ENCODE peak calls at places on chromosomes 1 and 21, in six cellular contexts. W is CD8-positive, alpha-beta memory T cell; C is mesenchymal stem cell; I is psoas muscle; B is CD8-positive, alpha-beta T cell; G is thyroid gland. L is an unnamed sample.

GRCh38 chr1:44973645-44974044 is 12.8 kb downstream of the EIF2B3 start:
- DNase-seq in W (no peak), C (no peak), I (no peak), B (no peak), G (no peak), L (no peak)

GRCh38 chr1:154752273-154753030 is 117.6 kb downstream of the KCNN3 start:
- DNase-seq in W (no peak), C (no peak), I (no peak), B (no peak), G (no peak), L (no peak)

GRCh38 chr21:14737922-14738321 is 191.8 kb upstream of the SAMSN1 start:
- DNase-seq in W (peak), C (peak), I (no peak), B (peak), G (peak), L (peak)

GRCh38 chr1:109493805-109494539 is at the start of gene CYB561D1:
- DNase-seq in W (peak), C (peak), I (peak), B (peak), G (peak), L (peak)

GRCh38 chr1:53584446-53585102 is 125.4 kb downstream of the DMRTB1 start:
- DNase-seq in W (no peak), C (no peak), I (no peak), B (no peak), G (no peak), L (no peak)

GRCh38 chr1:166089804-166090203 is 77.0 kb downstream of the FAM78B start:
- DNase-seq in W (no peak), C (no peak), I (no peak), B (no peak), G (no peak), L (no peak)

GRCh38 chr21:31108969-31109368 is 70.7 kb upstream of the KRTAP19-8 start:
- DNase-seq in W (no peak), C (peak), I (no peak), B (no peak), G (no peak), L (no peak)

GRCh38 chr1:98870959-98871903 is 133.4 kb downstream of the PLPPR5 start:
- DNase-seq in W (peak), C (no peak), I (no peak), B (peak), G (no peak), L (no peak)

GRCh38 chr1:147225193-147225730 is at the start of gene FMO5:
- DNase-seq in W (peak), C (peak), I (peak), B (peak), G (peak), L (peak)

GRCh38 chr1:247681288-247681897 is 1.9 kb upstream of the OR13G1 start:
- DNase-seq in W (peak), C (peak), I (no peak), B (peak), G (peak), L (peak)

GRCh38 chr1:226662704-226663326 is 76.3 kb downstream of the ITPKB start:
- DNase-seq in W (peak), C (peak), I (peak), B (peak), G (peak), L (peak)

GRCh38 chr1:205271277-205271676 is 43.5 kb downstream of the TMCC2 start:
- DNase-seq in W (no peak), C (peak), I (peak), B (no peak), G (no peak), L (no peak)

GRCh38 chr1:181080543-181080942 is 8.0 kb upstream of the IER5 start:
- DNase-seq in W (no peak), C (no peak), I (no peak), B (no peak), G (no peak), L (no peak)

GRCh38 chr1:155019377-155020245 is 14.0 kb downstream of the DCST2 start:
- DNase-seq in W (no peak), C (no peak), I (no peak), B (no peak), G (no peak), L (no peak)

GRCh38 chr1:245751671-245752070 is 596.9 kb downstream of the KIF26B start:
- DNase-seq in W (no peak), C (no peak), I (no peak), B (no peak), G (no peak), L (no peak)

GRCh38 chr1:113388621-113389355 is 1.5 kb upstream of the MAGI3 start:
- DNase-seq in W (no peak), C (peak), I (no peak), B (no peak), G (no peak), L (no peak)
- H3K27ac ChIP-seq in W (no peak), C (no peak), I (no peak), B (no peak), G (no peak), L (no peak)

GRCh38 chr1:156693858-156694562 is 11.4 kb downstream of the CRABP2 start:
- DNase-seq in W (no peak), C (no peak), I (no peak), B (no peak), G (peak), L (no peak)

GRCh38 chr1:156692958-156693857 is 12.2 kb downstream of the CRABP2 start:
- DNase-seq in W (peak), C (no peak), I (no peak), B (no peak), G (peak), L (peak)

GRCh38 chr1:156692409-156692957 is 12.9 kb downstream of the CRABP2 start:
- DNase-seq in W (no peak), C (no peak), I (no peak), B (no peak), G (peak), L (no peak)

GRCh38 chr1:156696755-156697154 is 8.6 kb downstream of the CRABP2 start:
- DNase-seq in W (no peak), C (no peak), I (no peak), B (no peak), G (peak), L (no peak)

GRCh38 chr1:156694563-156694962 is 10.8 kb downstream of the CRABP2 start:
- DNase-seq in W (no peak), C (no peak), I (no peak), B (no peak), G (no peak), L (no peak)
- H3K27ac ChIP-seq in W (peak), C (no peak), I (no peak), B (no peak), G (peak), L (no peak)

GRCh38 chr21:44907966-44908364 is 12.7 kb downstream of the ITGB2 start:
- DNase-seq in W (no peak), C (no peak), I (no peak), B (no peak), G (no peak), L (no peak)

GRCh38 chr21:44908496-44908895 is 12.2 kb downstream of the ITGB2 start:
- DNase-seq in W (no peak), C (no peak), I (no peak), B (no peak), G (no peak), L (no peak)

GRCh38 chr21:44908908-44909307 is 11.8 kb downstream of the ITGB2 start:
- DNase-seq in W (no peak), C (no peak), I (no peak), B (no peak), G (no peak), L (no peak)

GRCh38 chr21:44905725-44906084 is 15.0 kb downstream of the ITGB2 start:
- DNase-seq in W (no peak), C (no peak), I (no peak), B (no peak), G (no peak), L (no peak)

GRCh38 chr21:44907225-44907965 is 13.3 kb downstream of the ITGB2 start:
- DNase-seq in W (peak), C (no peak), I (no peak), B (no peak), G (no peak), L (no peak)
- H3K27ac ChIP-seq in W (peak), C (no peak), I (no peak), B (peak), G (no peak), L (no peak)

DNA sequence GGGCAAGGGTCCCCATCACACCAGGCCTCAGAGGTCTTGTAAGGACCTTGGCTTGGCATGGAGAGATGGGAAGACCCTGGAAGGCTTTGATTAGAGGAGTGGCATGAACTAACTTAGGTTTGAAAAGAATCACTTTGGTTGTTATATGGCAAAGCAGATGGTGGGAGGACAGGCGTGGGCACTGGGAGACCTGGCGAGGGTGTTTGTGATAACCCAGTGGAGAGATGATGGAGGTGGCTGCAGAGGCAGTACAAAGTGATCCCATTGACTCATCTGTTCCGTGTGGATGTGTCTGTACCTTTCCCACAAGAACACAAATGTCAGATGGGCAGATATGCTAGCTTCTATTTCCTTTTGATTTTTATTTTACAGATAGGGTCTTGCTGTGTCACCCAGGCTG is 168.3 kb downstream of the SLC35F3 start:
- DNase-seq in W (no peak), C (no peak), I (no peak), B (no peak), G (no peak), L (no peak)
- H3K27ac ChIP-seq in W (no peak), C (no peak), I (no peak), B (no peak), G (no peak), L (no peak)

GRCh38 chr1:219088778-219089557 is 84.7 kb upstream of the LYPLAL1 start:
- DNase-seq in W (no peak), C (peak), I (peak), B (no peak), G (peak), L (peak)
- H3K27ac ChIP-seq in W (no peak), C (no peak), I (peak), B (no peak), G (no peak), L (no peak)

GRCh38 chr1:47871799-47872353 is 125.3 kb downstream of the TRABD2B start:
- DNase-seq in W (no peak), C (no peak), I (no peak), B (no peak), G (no peak), L (no peak)

GRCh38 chr1:47872871-47873270 is 124.3 kb downstream of the TRABD2B start:
- DNase-seq in W (no peak), C (no peak), I (no peak), B (no peak), G (no peak), L (no peak)

GRCh38 chr1:47873332-47873731 is 123.9 kb downstream of the TRABD2B start:
- DNase-seq in W (no peak), C (no peak), I (no peak), B (no peak), G (no peak), L (no peak)

GRCh38 chr1:47870480-47870879 is 126.7 kb downstream of the TRABD2B start:
- DNase-seq in W (no peak), C (no peak), I (no peak), B (no peak), G (no peak), L (no peak)

DNA sequence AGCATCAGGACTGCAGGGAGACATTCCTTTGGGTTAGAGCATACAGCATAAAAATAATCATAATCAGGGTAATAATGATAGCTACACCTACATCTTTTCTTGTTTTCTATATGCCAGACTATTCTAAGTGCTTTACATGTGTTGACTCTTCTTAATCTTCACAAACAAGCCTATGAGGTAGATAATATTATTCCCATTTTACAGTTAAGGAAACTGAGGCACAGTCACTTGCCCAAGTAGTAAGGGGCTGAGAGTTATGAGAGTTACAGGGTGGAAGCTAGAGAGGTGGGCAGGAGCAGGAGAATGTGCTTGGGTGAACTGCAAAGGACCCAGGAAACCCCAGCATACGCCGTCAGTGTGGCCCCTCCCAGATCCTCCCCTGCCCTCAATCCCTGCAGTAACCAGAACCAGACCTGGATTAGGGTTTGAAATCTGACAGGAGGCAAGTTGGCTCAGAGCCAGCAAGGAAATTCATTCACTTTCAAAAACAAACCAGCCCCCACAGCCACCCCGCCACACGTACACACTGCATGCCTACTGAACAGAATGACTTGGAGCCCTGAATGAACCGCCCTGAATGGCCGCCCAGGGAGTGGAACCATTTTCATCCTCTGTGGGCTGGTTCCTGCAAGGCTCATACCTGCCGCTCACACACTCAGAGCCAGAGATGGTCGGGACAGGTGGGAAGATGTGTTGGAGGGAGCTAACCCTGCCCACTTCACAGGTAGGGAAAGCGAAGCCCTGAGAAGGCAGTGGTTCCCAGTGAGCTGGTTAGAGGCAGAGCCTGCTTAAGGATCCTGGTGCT is 126.0 kb downstream of the TRABD2B start:
- DNase-seq in W (no peak), C (no peak), I (no peak), B (no peak), G (no peak), L (no peak)
- H3K27ac ChIP-seq in W (no peak), C (no peak), I (no peak), B (no peak), G (no peak), L (no peak)

GRCh38 chr1:115067460-115067859 is 21.8 kb downstream of the TSPAN2 start:
- DNase-seq in W (no peak), C (no peak), I (no peak), B (no peak), G (no peak), L (no peak)

GRCh38 chr1:115069186-115069585 is 20.1 kb downstream of the TSPAN2 start:
- DNase-seq in W (no peak), C (no peak), I (no peak), B (no peak), G (peak), L (no peak)

GRCh38 chr1:115069626-115070308 is 19.5 kb downstream of the TSPAN2 start:
- DNase-seq in W (no peak), C (no peak), I (no peak), B (no peak), G (no peak), L (no peak)

GRCh38 chr1:115070993-115071661 is 18.2 kb downstream of the TSPAN2 start:
- DNase-seq in W (no peak), C (no peak), I (no peak), B (no peak), G (no peak), L (no peak)

GRCh38 chr1:115068780-115069179 is 20.5 kb downstream of the TSPAN2 start:
- DNase-seq in W (no peak), C (no peak), I (no peak), B (no peak), G (peak), L (no peak)
- H3K27ac ChIP-seq in W (no peak), C (no peak), I (no peak), B (no peak), G (peak), L (no peak)

DNA sequence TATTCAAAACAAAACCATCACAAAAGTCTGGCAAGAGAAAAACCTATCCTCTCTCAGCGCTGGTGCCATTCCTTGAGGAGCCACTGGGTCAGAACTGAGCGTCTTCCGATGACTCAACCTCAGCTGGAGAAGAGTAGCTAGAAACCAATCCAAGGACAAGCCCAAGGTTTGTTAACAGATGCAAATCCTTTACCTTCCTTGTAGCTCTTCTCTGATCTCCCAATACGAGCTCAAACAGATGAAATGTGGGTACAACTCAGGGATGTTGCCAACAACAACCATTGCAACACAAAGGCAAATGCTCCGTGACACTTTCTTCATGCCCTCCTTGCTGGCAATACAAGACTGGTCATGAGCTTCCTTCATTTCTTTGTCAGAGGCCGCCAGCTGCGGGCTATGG is 337.1 kb downstream of the SIPA1L2 start:
- DNase-seq in W (no peak), C (no peak), I (no peak), B (no peak), G (peak), L (no peak)
- H3K27ac ChIP-seq in W (no peak), C (no peak), I (no peak), B (no peak), G (no peak), L (no peak)